ENCODE peak calls at places on chromosomes 16 and 17, in ten cellular contexts. A is kidney epithelial cell, H is heart left ventricle, R is upper lobe of right lung, L is right cardiac atrium, Y is pancreas, T is mucosa of descending colon, S is foreskin fibroblast, K is cardiac muscle cell, D is astrocyte of the cerebellum. C is an unnamed sample.
A peak's percentile ranks its signal among the peaks of the same experiment; 100 is the strongest.

GRCh38 chr17:82019905-82020873 is 2.5 kb downstream of the CENPX start:
- DNase-seq in A (no peak), H (peak; percentile 53), R (peak; percentile 84), L (peak; percentile 63), Y (no peak), T (peak; percentile 78), S (peak; percentile 67), K (peak; percentile 50), D (no peak), C (no peak)

GRCh38 chr17:3959295-3959899 is 4.8 kb downstream of the ATP2A3 start:
- DNase-seq in A (no peak), H (no peak), R (no peak), L (no peak), Y (no peak), T (peak; percentile 87), S (peak; percentile 78), K (peak; percentile 14), D (no peak), C (no peak)

GRCh38 chr16:50525716-50526115 is 22.5 kb upstream of the NKD1 start:
- DNase-seq in A (no peak), H (peak; percentile 2), R (no peak), L (no peak), Y (no peak), T (no peak), S (no peak), K (no peak), D (no peak), C (no peak)

GRCh38 chr17:42535400-42536047 is 517 bp upstream of the NAGLU start:
- DNase-seq in A (no peak), H (no peak), R (no peak), L (peak; percentile 12), Y (no peak), T (peak; percentile 56), S (no peak), K (no peak), D (no peak), C (no peak)

GRCh38 chr17:75024686-75025397 is 12.4 kb downstream of the MRPL58 start:
- DNase-seq in A (no peak), H (no peak), R (no peak), L (no peak), Y (no peak), T (no peak), S (no peak), K (no peak), D (no peak), C (no peak)

GRCh38 chr17:6894206-6894528 is 62.6 kb upstream of the TEKT1 start:
- DNase-seq in A (no peak), H (no peak), R (no peak), L (no peak), Y (no peak), T (no peak), S (peak; percentile 26), K (peak; percentile 41), D (no peak), C (no peak)

GRCh38 chr17:75724016-75725003 is 3.1 kb downstream of the ITGB4 start:
- DNase-seq in A (no peak), H (no peak), R (no peak), L (no peak), Y (peak; percentile 55), T (no peak), S (no peak), K (no peak), D (no peak), C (no peak)

GRCh38 chr16:7021653-7022275 is 310.9 kb upstream of the RBFOX1 start:
- DNase-seq in A (no peak), H (no peak), R (no peak), L (no peak), Y (no peak), T (no peak), S (no peak), K (no peak), D (no peak), C (no peak)

GRCh38 chr17:77901476-77901875 is 57.0 kb upstream of the TNRC6C start:
- DNase-seq in A (no peak), H (no peak), R (peak; percentile 44), L (no peak), Y (no peak), T (no peak), S (no peak), K (no peak), D (no peak), C (no peak)

GRCh38 chr16:84271037-84271436 is 23.6 kb upstream of the WFDC1 start:
- DNase-seq in A (no peak), H (no peak), R (no peak), L (no peak), Y (no peak), T (no peak), S (no peak), K (no peak), D (no peak), C (no peak)

GRCh38 chr17:81735181-81736102 is 23.4 kb downstream of the SLC25A10 start:
- DNase-seq in A (no peak), H (no peak), R (peak; percentile 75), L (no peak), Y (peak; percentile 76), T (peak; percentile 75), S (peak; percentile 62), K (peak; percentile 17), D (no peak), C (no peak)

GRCh38 chr17:1203111-1203966 is 23.6 kb upstream of the ABR start:
- DNase-seq in A (no peak), H (peak; percentile 69), R (peak; percentile 86), L (peak; percentile 81), Y (peak; percentile 84), T (peak; percentile 85), S (peak; percentile 69), K (peak; percentile 61), D (peak; percentile 36), C (no peak)

GRCh38 chr17:43003542-43004172 is 2.9 kb upstream of the IFI35 start:
- DNase-seq in A (no peak), H (no peak), R (peak; percentile 51), L (no peak), Y (peak; percentile 21), T (no peak), S (peak; percentile 67), K (peak; percentile 52), D (no peak), C (no peak)

GRCh38 chr17:39376434-39376833 is 25.0 kb downstream of the FBXL20 start:
- DNase-seq in A (no peak), H (no peak), R (no peak), L (no peak), Y (no peak), T (no peak), S (no peak), K (no peak), D (no peak), C (peak; percentile 14)

GRCh38 chr17:16438173-16438556 is 22.8 kb downstream of the TRPV2 start:
- DNase-seq in A (no peak), H (no peak), R (no peak), L (no peak), Y (no peak), T (no peak), S (no peak), K (no peak), D (no peak), C (no peak)
- H3K4me3 ChIP-seq in A (peak overlapping the region; percentile 34), H (peak overlapping the region; percentile 75), R (peak overlapping the region; percentile 77), L (peak overlapping the region; percentile 18), Y (no peak overlapping the region), T (peak overlapping the region; percentile 92), S (peak overlapping the region; percentile 46), K (peak overlapping the region; percentile 30), D (peak overlapping the region; percentile 72), C (peak overlapping the region; percentile 47)

GRCh38 chr17:32929288-32929574 is 1.3 kb downstream of the TMEM98 start:
- DNase-seq in A (no peak), H (no peak), R (no peak), L (no peak), Y (no peak), T (no peak), S (peak; percentile 27), K (peak; percentile 43), D (no peak), C (no peak)
- H3K4me3 ChIP-seq in A (peak overlapping the region; percentile 69), H (peak overlapping the region; percentile 81), R (peak overlapping the region; percentile 56), L (no peak overlapping the region), Y (no peak overlapping the region), T (no peak overlapping the region), S (peak overlapping the region; percentile 73), K (peak overlapping the region; percentile 97), D (peak overlapping the region; percentile 56), C (peak overlapping the region; percentile 83)

GRCh38 chr17:59505610-59506276 is 59.7 kb upstream of the DHX40 start:
- DNase-seq in A (peak; percentile 21), H (no peak), R (no peak), L (no peak), Y (no peak), T (no peak), S (no peak), K (no peak), D (no peak), C (no peak)

GRCh38 chr17:59508999-59509398 is 56.4 kb upstream of the DHX40 start:
- DNase-seq in A (no peak), H (no peak), R (no peak), L (no peak), Y (no peak), T (no peak), S (no peak), K (no peak), D (no peak), C (no peak)

GRCh38 chr17:59504821-59505220 is 60.6 kb upstream of the DHX40 start:
- DNase-seq in A (no peak), H (no peak), R (no peak), L (no peak), Y (no peak), T (no peak), S (no peak), K (no peak), D (no peak), C (no peak)

GRCh38 chr17:59510611-59511010 is 54.8 kb upstream of the DHX40 start:
- DNase-seq in A (no peak), H (no peak), R (no peak), L (no peak), Y (no peak), T (no peak), S (no peak), K (no peak), D (no peak), C (no peak)

DNA sequence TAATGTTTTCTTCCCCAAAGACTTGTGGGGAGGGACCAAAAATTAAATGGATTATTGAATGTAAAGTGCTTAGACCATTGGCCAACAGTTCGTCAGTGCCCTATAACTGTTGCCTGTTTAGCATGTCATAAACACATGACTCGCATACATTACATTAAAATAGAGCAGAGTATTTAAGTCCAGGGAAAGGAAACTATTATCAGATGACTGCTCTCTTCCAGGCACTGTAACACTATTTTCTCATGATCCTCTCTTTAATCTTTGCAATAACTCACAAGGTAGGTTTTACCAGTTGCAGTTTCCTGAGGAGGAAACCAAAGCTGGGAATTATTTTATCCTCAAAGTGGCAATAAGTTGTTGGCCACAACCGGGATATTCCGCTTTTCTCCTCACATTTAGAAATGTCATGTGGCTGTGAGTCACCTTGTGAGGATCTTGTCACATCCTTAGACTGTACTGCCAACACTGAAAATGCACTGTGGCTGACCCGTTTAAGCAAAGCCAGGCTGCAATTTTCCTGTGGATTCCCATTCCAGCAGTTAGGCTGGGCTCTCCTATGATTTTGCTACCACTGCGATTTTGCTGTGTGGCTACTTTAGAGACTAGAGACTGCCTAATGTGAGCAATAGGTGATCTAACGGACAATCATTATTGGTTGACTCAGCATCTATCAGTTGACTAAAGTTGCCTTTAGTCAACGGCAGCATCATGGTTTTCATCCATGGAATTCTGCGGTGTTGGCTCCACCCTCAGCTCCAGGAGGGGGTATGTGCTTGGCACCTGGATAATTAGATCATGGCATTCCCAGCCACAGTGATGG is 58.3 kb upstream of the DHX40 start:
- DNase-seq in A (no peak), H (no peak), R (no peak), L (no peak), Y (no peak), T (no peak), S (peak; percentile 39), K (peak; percentile 19), D (no peak), C (peak; percentile 54)
- H3K4me3 ChIP-seq in A (no peak overlapping the region), H (no peak overlapping the region), R (no peak overlapping the region), L (no peak overlapping the region), Y (no peak overlapping the region), T (no peak overlapping the region), S (no peak overlapping the region), K (no peak overlapping the region), D (no peak overlapping the region), C (no peak overlapping the region)

GRCh38 chr17:79810138-79811027 is 13.5 kb upstream of the CBX8 start:
- DNase-seq in A (peak; percentile 34), H (peak; percentile 77), R (no peak), L (peak; percentile 77), Y (peak; percentile 83), T (peak; percentile 85), S (peak; percentile 84), K (peak; percentile 85), D (no peak), C (no peak)
- H3K4me3 ChIP-seq in A (no peak overlapping the region), H (peak overlapping the region; percentile 21), R (no peak overlapping the region), L (peak overlapping the region; percentile 13), Y (no peak overlapping the region), T (no peak overlapping the region), S (no peak overlapping the region), K (peak overlapping the region; percentile 41), D (no peak overlapping the region), C (peak overlapping the region; percentile 17)

C was measured in retinal pigment epithelial cell.